ENCODE peak calls at places on chromosome 14, in five cellular contexts. B, J, M, S and L are unnamed samples.

GRCh38 chr14:65792208-65792905 is 379.8 kb downstream of the FUT8 start:
- DNase-seq in M (no peak), S (peak; percentile 24), B (no peak), J (peak; percentile 73), L (no peak)

GRCh38 chr14:54763761-54764160 is 138.9 kb downstream of the GCH1 start:
- DNase-seq in S (no peak), J (no peak), M (no peak), B (no peak), L (no peak)

GRCh38 chr14:91946313-91947195 is 940 bp downstream of the FBLN5 start:
- DNase-seq in B (no peak), J (peak; percentile 47), M (no peak), S (no peak), L (no peak)

GRCh38 chr14:104286086-104286485 is 147.7 kb downstream of the KIF26A start:
- DNase-seq in S (no peak), B (no peak), J (no peak), M (no peak), L (no peak)

GRCh38 chr14:60931206-60931605 is 49.7 kb downstream of the TRMT5 start:
- DNase-seq in M (no peak), J (no peak), S (no peak), B (no peak), L (no peak)

GRCh38 chr14:67940476-67940875 is 120.9 kb downstream of the RAD51B start:
- DNase-seq in S (no peak), M (no peak), B (no peak), J (no peak), L (no peak)

GRCh38 chr14:47555333-47555732 is 120.1 kb downstream of the MDGA2 start:
- DNase-seq in B (no peak), M (no peak), J (no peak), S (no peak), L (no peak)

GRCh38 chr14:102195446-102195845 is 55.7 kb downstream of the WDR20 start:
- DNase-seq in B (no peak), S (no peak), M (no peak), J (no peak), L (no peak)

GRCh38 chr14:82999802-83000201 is 1466.1 kb upstream of the SEL1L start:
- DNase-seq in S (no peak), M (peak; percentile 19), B (no peak), J (no peak), L (no peak)

GRCh38 chr14:99755629-99756603 is 37.3 kb upstream of the EML1 start:
- DNase-seq in S (peak; percentile 92), B (no peak), J (peak; percentile 95), M (no peak), L (no peak)

GRCh38 chr14:95345032-95345431 is 25.3 kb upstream of the CLMN start:
- DNase-seq in B (no peak), S (no peak), M (no peak), J (no peak), L (no peak)

GRCh38 chr14:94126800-94127199 is 2.6 kb downstream of the IFI27L2 start:
- DNase-seq in B (no peak), J (no peak), S (no peak), M (no peak), L (no peak)

GRCh38 chr14:56482306-56482705 is 97.3 kb upstream of the TMEM260 start:
- DNase-seq in B (no peak), J (no peak), M (peak; percentile 58), S (no peak), L (peak; percentile 49)

GRCh38 chr14:102806447-102806846 is 29.2 kb downstream of the TRAF3 start:
- DNase-seq in B (no peak), M (no peak), S (no peak), J (no peak), L (no peak)

GRCh38 chr14:61489932-61490331 is 168.6 kb downstream of the PRKCH start:
- DNase-seq in S (no peak), B (no peak), M (no peak), J (no peak), L (no peak)

GRCh38 chr14:69363055-69363454 is 35.0 kb downstream of the ERH start:
- DNase-seq in S (no peak), J (peak; percentile 14), B (no peak), M (peak; percentile 63), L (peak; percentile 51)

GRCh38 chr14:77041837-77042557 is 13.5 kb upstream of the IRF2BPL start:
- DNase-seq in S (peak; percentile 93), J (peak; percentile 82), M (no peak), B (no peak), L (no peak)

GRCh38 chr14:60161176-60162107 is 3.8 kb downstream of the DHRS7 start:
- DNase-seq in B (no peak), J (no peak), M (no peak), S (no peak), L (no peak)

GRCh38 chr14:68463705-68464104 is 329.2 kb downstream of the ZFP36L1 start:
- DNase-seq in B (no peak), S (no peak), M (no peak), J (no peak), L (no peak)

GRCh38 chr14:100056964-100057817 is 8.0 kb upstream of the EVL start:
- DNase-seq in S (no peak), B (no peak), M (no peak), J (peak; percentile 20), L (no peak)

GRCh38 chr14:20697273-20698017 is 8.9 kb downstream of the ANG start:
- DNase-seq in B (no peak), M (peak; percentile 72), J (peak; percentile 67), S (no peak), L (peak; percentile 64)

GRCh38 chr14:93857500-93857899 is 69.2 kb upstream of the PRIMA1 start:
- DNase-seq in M (peak; percentile 17), J (no peak), B (no peak), S (no peak), L (peak; percentile 35)

GRCh38 chr14:103311171-103311997 is 22.7 kb upstream of the EIF5 start:
- DNase-seq in B (no peak), J (no peak), M (no peak), S (peak; percentile 46), L (no peak)

GRCh38 chr14:31962920-31963319 is 114.2 kb upstream of the ARHGAP5 start:
- DNase-seq in B (no peak), M (no peak), S (no peak), J (no peak), L (no peak)

GRCh38 chr14:93050761-93051160 is 65.0 kb downstream of the ITPK1 start:
- DNase-seq in M (no peak), S (no peak), J (no peak), B (no peak), L (no peak)

GRCh38 chr14:60003991-60004390 is 84.0 kb downstream of the LRRC9 start:
- DNase-seq in J (no peak), B (no peak), M (no peak), S (no peak), L (no peak)

GRCh38 chr14:25042362-25043299 is 7.3 kb downstream of the STXBP6 start:
- DNase-seq in M (peak; percentile 24), J (peak; percentile 52), S (no peak), B (no peak), L (no peak)
- TF ChIP-seq CTCF in M (no peak), J (peak; percentile 76), S (no peak), B (peak; percentile 30), L (peak; percentile 47)

GRCh38 chr14:72745991-72746980 is 147.6 kb downstream of the DPF3 start:
- DNase-seq in M (no peak), S (no peak), B (no peak), J (peak; percentile 63), L (no peak)
- TF ChIP-seq CTCF in M (no peak), S (no peak), B (no peak), J (peak; percentile 71), L (no peak)

GRCh38 chr14:50619569-50620141 is 48.5 kb downstream of the SAV1 start:
- DNase-seq in B (no peak), M (no peak), J (peak; percentile 57), S (no peak), L (no peak)
- TF ChIP-seq CTCF in B (peak; percentile 56), M (peak; percentile 31), J (peak; percentile 82), S (no peak), L (peak; percentile 57)

GRCh38 chr14:106039400-106039799 is 513.0 kb downstream of the TMEM121 start:
- DNase-seq in J (no peak), B (no peak), M (no peak), S (no peak), L (no peak)
- TF ChIP-seq CTCF in J (no peak), B (no peak), M (no peak), S (no peak), L (no peak)

DNA sequence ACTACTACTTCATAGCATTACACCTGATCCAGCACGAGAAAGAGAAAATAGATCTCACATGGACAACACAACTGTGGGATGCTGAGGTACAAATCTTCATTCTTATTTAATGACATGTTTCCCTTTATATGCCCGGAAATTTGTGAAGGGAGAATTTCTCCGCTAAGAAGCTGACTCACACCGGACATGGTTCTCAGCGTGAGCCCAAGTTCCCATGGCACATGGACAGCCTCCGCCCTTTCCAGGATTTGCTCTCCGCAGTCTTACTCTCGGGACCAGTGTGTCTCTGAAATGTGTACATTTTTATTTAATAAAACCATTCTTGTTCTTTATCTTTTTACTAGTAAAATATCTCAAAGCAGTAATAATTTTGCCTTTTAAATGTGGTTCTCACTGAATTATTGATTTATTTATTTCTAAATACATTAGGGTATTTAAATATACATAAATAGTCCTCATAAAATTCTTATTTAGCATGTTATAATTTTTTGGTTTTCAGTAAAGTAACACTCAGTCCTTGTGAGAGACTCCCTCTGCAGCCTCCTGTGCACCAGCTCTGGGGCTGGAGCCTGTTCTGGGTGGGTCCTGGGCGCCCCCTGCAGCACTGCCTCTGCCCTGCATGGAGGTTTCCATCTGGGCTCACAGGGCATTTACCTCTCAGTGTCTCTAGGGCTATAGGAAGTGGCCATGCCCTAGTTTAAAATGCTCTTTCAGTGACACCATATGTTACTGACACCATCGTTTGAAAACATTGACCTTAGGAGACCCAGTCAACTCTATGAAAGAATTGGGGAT is 1155.0 kb downstream of the TMEM121 start:
- DNase-seq in B (no peak), S (no peak), M (no peak), J (no peak), L (no peak)
- TF ChIP-seq CTCF in B (no peak), S (no peak), M (no peak), J (no peak), L (no peak)

DNA sequence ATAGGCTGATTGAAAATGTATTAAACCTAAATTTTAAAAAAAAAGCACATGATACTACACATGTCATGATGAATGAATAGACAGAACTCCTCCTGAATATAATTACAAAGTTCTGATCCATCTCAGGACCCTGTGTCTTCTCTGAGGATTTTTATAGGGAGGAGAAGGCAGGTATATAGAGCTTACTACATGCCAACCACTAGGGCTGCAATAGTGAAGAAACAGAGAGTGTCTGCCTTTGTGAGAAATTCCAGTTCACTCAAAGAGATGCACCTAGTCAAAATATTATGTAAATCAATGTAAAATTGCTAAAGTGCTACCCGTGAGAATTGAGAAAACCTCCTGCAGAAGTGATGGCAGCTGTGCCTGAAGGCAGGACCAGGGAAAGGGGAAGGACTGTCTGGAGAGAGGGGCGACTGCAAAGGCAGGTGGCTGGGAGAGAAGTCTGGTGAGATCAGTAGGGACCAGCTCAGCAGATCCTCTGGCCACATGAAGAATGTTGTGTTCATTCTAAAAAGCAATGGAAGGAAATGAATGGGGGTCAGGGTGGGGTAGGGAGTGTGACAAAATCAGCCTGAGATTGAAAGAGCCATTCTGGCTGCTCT is 15.1 kb downstream of the ABHD4 start:
- DNase-seq in J (no peak), B (no peak), S (no peak), M (no peak), L (no peak)
- TF ChIP-seq CTCF in J (peak; percentile 62), B (no peak), S (no peak), M (no peak), L (no peak)